ENCODE peak calls at places on chromosomes 5 and 9, in seven cellular contexts. One of them, this sample, is unnamed.

GRCh38 chr5:146283344-146283761 is 55.3 kb upstream of the POU4F3 start:
- DNase-seq in effector memory CD8-positive, alpha-beta T cell: no peak
- DNase-seq in mesothelial cell of epicardium: no peak
- DNase-seq in T-helper 1 cell: no peak
- DNase-seq in sciatic nerve: no peak
- DNase-seq in NCI-H1105: no peak
- DNase-seq in globus pallidus: no peak
- DNase-seq in this sample: no peak

GRCh38 chr5:77305921-77306320 is 95.4 kb downstream of the PDE8B start:
- DNase-seq in effector memory CD8-positive, alpha-beta T cell: no peak
- DNase-seq in mesothelial cell of epicardium: no peak
- DNase-seq in T-helper 1 cell: no peak
- DNase-seq in sciatic nerve: no peak
- DNase-seq in NCI-H1105: no peak
- DNase-seq in globus pallidus: no peak
- DNase-seq in this sample: no peak

GRCh38 chr9:36896296-36896695 is 137.8 kb downstream of the PAX5 start:
- DNase-seq in effector memory CD8-positive, alpha-beta T cell: no peak
- DNase-seq in mesothelial cell of epicardium: no peak
- DNase-seq in T-helper 1 cell: no peak
- DNase-seq in sciatic nerve: no peak
- DNase-seq in NCI-H1105: no peak
- DNase-seq in globus pallidus: no peak
- DNase-seq in this sample: no peak

GRCh38 chr5:14251733-14252132 is 108.6 kb downstream of the TRIO start:
- DNase-seq in effector memory CD8-positive, alpha-beta T cell: no peak
- DNase-seq in mesothelial cell of epicardium: no peak
- DNase-seq in T-helper 1 cell: no peak
- DNase-seq in sciatic nerve: no peak
- DNase-seq in NCI-H1105: no peak
- DNase-seq in globus pallidus: no peak
- DNase-seq in this sample: no peak

GRCh38 chr5:173326501-173326960 is 1.7 kb downstream of the STC2 start:
- DNase-seq in effector memory CD8-positive, alpha-beta T cell: no peak
- DNase-seq in mesothelial cell of epicardium: no peak
- DNase-seq in T-helper 1 cell: peak; percentile 43
- DNase-seq in sciatic nerve: no peak
- DNase-seq in NCI-H1105: no peak
- DNase-seq in globus pallidus: no peak
- DNase-seq in this sample: no peak

GRCh38 chr5:135050244-135050767 is 16.3 kb upstream of the PITX1 start:
- DNase-seq in effector memory CD8-positive, alpha-beta T cell: no peak
- DNase-seq in mesothelial cell of epicardium: no peak
- DNase-seq in T-helper 1 cell: no peak
- DNase-seq in sciatic nerve: no peak
- DNase-seq in NCI-H1105: no peak
- DNase-seq in globus pallidus: no peak
- DNase-seq in this sample: no peak

GRCh38 chr9:123933401-123933800 is 3.5 kb upstream of the DENND1A start:
- DNase-seq in effector memory CD8-positive, alpha-beta T cell: no peak
- DNase-seq in mesothelial cell of epicardium: no peak
- DNase-seq in T-helper 1 cell: no peak
- DNase-seq in sciatic nerve: no peak
- DNase-seq in NCI-H1105: no peak
- DNase-seq in globus pallidus: no peak
- DNase-seq in this sample: no peak

GRCh38 chr5:123125172-123125508 is 36.1 kb downstream of the PRDM6 start:
- DNase-seq in effector memory CD8-positive, alpha-beta T cell: no peak
- DNase-seq in mesothelial cell of epicardium: no peak
- DNase-seq in T-helper 1 cell: no peak
- DNase-seq in sciatic nerve: no peak
- DNase-seq in NCI-H1105: peak; percentile 2
- DNase-seq in globus pallidus: no peak
- DNase-seq in this sample: no peak

GRCh38 chr9:99506781-99507305 is 284.8 kb downstream of the SEC61B start:
- DNase-seq in effector memory CD8-positive, alpha-beta T cell: no peak
- DNase-seq in mesothelial cell of epicardium: no peak
- DNase-seq in T-helper 1 cell: no peak
- DNase-seq in sciatic nerve: no peak
- DNase-seq in NCI-H1105: no peak
- DNase-seq in globus pallidus: no peak
- DNase-seq in this sample: no peak

GRCh38 chr9:37801287-37801850 is 772 bp downstream of the DCAF10 start:
- DNase-seq in effector memory CD8-positive, alpha-beta T cell: no peak
- DNase-seq in mesothelial cell of epicardium: no peak
- DNase-seq in T-helper 1 cell: peak; percentile 33
- DNase-seq in sciatic nerve: peak; percentile 65
- DNase-seq in NCI-H1105: no peak
- DNase-seq in globus pallidus: no peak
- DNase-seq in this sample: peak; percentile 4

GRCh38 chr5:76467221-76467620 is 64.1 kb downstream of the IQGAP2 start:
- DNase-seq in effector memory CD8-positive, alpha-beta T cell: no peak
- DNase-seq in mesothelial cell of epicardium: no peak
- DNase-seq in T-helper 1 cell: no peak
- DNase-seq in sciatic nerve: no peak
- DNase-seq in NCI-H1105: no peak
- DNase-seq in globus pallidus: no peak
- DNase-seq in this sample: no peak

GRCh38 chr9:93136011-93136440 is 2.0 kb upstream of the NINJ1 start:
- DNase-seq in effector memory CD8-positive, alpha-beta T cell: no peak
- DNase-seq in mesothelial cell of epicardium: no peak
- DNase-seq in T-helper 1 cell: no peak
- DNase-seq in sciatic nerve: no peak
- DNase-seq in NCI-H1105: no peak
- DNase-seq in globus pallidus: peak; percentile 55
- DNase-seq in this sample: no peak

GRCh38 chr5:55052383-55052931 is 28.4 kb downstream of the GZMK start:
- DNase-seq in effector memory CD8-positive, alpha-beta T cell: no peak
- DNase-seq in mesothelial cell of epicardium: no peak
- DNase-seq in T-helper 1 cell: peak; percentile 45
- DNase-seq in sciatic nerve: no peak
- DNase-seq in NCI-H1105: no peak
- DNase-seq in globus pallidus: no peak
- DNase-seq in this sample: no peak

GRCh38 chr9:20512106-20512505 is 110.2 kb downstream of the MLLT3 start:
- DNase-seq in effector memory CD8-positive, alpha-beta T cell: no peak
- DNase-seq in mesothelial cell of epicardium: no peak
- DNase-seq in T-helper 1 cell: no peak
- DNase-seq in sciatic nerve: no peak
- DNase-seq in NCI-H1105: no peak
- DNase-seq in globus pallidus: no peak
- DNase-seq in this sample: no peak

GRCh38 chr9:104896131-104896530 is 31.8 kb downstream of the ABCA1 start:
- DNase-seq in effector memory CD8-positive, alpha-beta T cell: no peak
- DNase-seq in mesothelial cell of epicardium: no peak
- DNase-seq in T-helper 1 cell: no peak
- DNase-seq in sciatic nerve: no peak
- DNase-seq in NCI-H1105: no peak
- DNase-seq in globus pallidus: no peak
- DNase-seq in this sample: no peak

GRCh38 chr5:146081685-146082084 is 23.7 kb downstream of the PLAC8L1 start:
- DNase-seq in effector memory CD8-positive, alpha-beta T cell: no peak
- DNase-seq in mesothelial cell of epicardium: no peak
- DNase-seq in T-helper 1 cell: no peak
- DNase-seq in sciatic nerve: no peak
- DNase-seq in NCI-H1105: no peak
- DNase-seq in globus pallidus: no peak
- DNase-seq in this sample: no peak

GRCh38 chr5:79743846-79744605 is 54.4 kb downstream of the CMYA5 start:
- DNase-seq in effector memory CD8-positive, alpha-beta T cell: no peak
- DNase-seq in mesothelial cell of epicardium: no peak
- DNase-seq in T-helper 1 cell: no peak
- DNase-seq in sciatic nerve: no peak
- DNase-seq in NCI-H1105: no peak
- DNase-seq in globus pallidus: no peak
- DNase-seq in this sample: no peak

This sample was measured in CD8-positive, alpha-beta memory T cell.